ENCODE peak calls at places on chromosomes 4 and X, in eight cellular contexts. D, X, W, Y, B, M, V and I are unnamed samples.

GRCh38 chr4:90845777-90846176 is 718.6 kb downstream of the CCSER1 start:
- DNase-seq in B (no peak), M (no peak), V (no peak), W (no peak), X (no peak), D (peak; percentile 17), Y (no peak), I (no peak)

GRCh38 chr4:145679520-145679919 is 426 bp upstream of the C4orf51 start:
- DNase-seq in D (peak; percentile 95), W (peak; percentile 32), Y (peak; percentile 50), M (no peak), X (no peak), B (no peak), V (peak; percentile 40), I (peak; percentile 22)

GRCh38 chr4:102612824-102613366 is 111.7 kb downstream of the NFKB1 start:
- DNase-seq in V (no peak), B (peak; percentile 18), M (no peak), D (no peak), W (no peak), X (no peak), Y (peak; percentile 76), I (peak; percentile 76)

GRCh38 chrX:104315555-104315954 is 60.8 kb upstream of the ESX1 start:
- DNase-seq in B (no peak), Y (peak; percentile 59), X (no peak), W (no peak), D (peak; percentile 79), V (no peak), M (no peak), I (peak; percentile 44)

GRCh38 chr4:90689739-90690138 is 562.5 kb downstream of the CCSER1 start:
- DNase-seq in X (no peak), M (no peak), B (no peak), Y (peak; percentile 85), V (no peak), W (no peak), D (no peak), I (peak; percentile 96)

GRCh38 chr4:86291180-86291579 is 68.7 kb downstream of the MAPK10 start:
- DNase-seq in M (no peak), D (no peak), W (no peak), B (no peak), V (no peak), Y (no peak), X (no peak), I (no peak)

GRCh38 chr4:5809216-5809776 is 83.6 kb downstream of the CRMP1 start:
- DNase-seq in B (no peak), V (no peak), D (peak; percentile 63), W (no peak), X (no peak), M (no peak), Y (no peak), I (no peak)

GRCh38 chr4:33369366-33369899 is 2649.3 kb downstream of the PCDH7 start:
- DNase-seq in B (no peak), D (peak; percentile 90), M (no peak), V (no peak), W (no peak), X (no peak), Y (peak; percentile 0), I (peak; percentile 25)

GRCh38 chr4:53937918-53938317 is 126.5 kb downstream of the CHIC2 start:
- DNase-seq in M (no peak), X (no peak), B (no peak), W (no peak), V (no peak), Y (peak; percentile 39), D (peak; percentile 96), I (no peak)

GRCh38 chrX:128781506-128781905 is 729.3 kb upstream of the ACTRT1 start:
- DNase-seq in X (no peak), M (no peak), Y (no peak), W (peak; percentile 68), D (no peak), V (peak; percentile 14), B (no peak), I (no peak)

GRCh38 chr4:41060352-41061318 is 153.7 kb downstream of the APBB2 start:
- DNase-seq in X (no peak), V (no peak), B (no peak), Y (no peak), W (no peak), M (no peak), D (no peak), I (no peak)

GRCh38 chrX:65643046-65643785 is 24.2 kb upstream of the MSN start:
- DNase-seq in M (no peak), X (no peak), W (no peak), V (peak; percentile 15), D (peak; percentile 63), Y (peak; percentile 35), B (no peak), I (peak; percentile 74)

GRCh38 chr4:1716065-1716945 is 4.2 kb upstream of the SLBP start:
- DNase-seq in M (no peak), W (no peak), D (no peak), Y (no peak), B (no peak), V (no peak), X (no peak), I (no peak)

GRCh38 chr4:89247951-89248350 is 59.6 kb downstream of the GPRIN3 start:
- DNase-seq in Y (no peak), X (no peak), M (no peak), D (no peak), V (peak; percentile 61), B (no peak), W (peak; percentile 69), I (no peak)

GRCh38 chr4:77052352-77052751 is 23.4 kb downstream of the CCNI start:
- DNase-seq in Y (peak; percentile 46), X (no peak), D (peak; percentile 44), M (peak; percentile 31), W (peak; percentile 67), B (peak; percentile 54), V (peak; percentile 56), I (no peak)

DNA sequence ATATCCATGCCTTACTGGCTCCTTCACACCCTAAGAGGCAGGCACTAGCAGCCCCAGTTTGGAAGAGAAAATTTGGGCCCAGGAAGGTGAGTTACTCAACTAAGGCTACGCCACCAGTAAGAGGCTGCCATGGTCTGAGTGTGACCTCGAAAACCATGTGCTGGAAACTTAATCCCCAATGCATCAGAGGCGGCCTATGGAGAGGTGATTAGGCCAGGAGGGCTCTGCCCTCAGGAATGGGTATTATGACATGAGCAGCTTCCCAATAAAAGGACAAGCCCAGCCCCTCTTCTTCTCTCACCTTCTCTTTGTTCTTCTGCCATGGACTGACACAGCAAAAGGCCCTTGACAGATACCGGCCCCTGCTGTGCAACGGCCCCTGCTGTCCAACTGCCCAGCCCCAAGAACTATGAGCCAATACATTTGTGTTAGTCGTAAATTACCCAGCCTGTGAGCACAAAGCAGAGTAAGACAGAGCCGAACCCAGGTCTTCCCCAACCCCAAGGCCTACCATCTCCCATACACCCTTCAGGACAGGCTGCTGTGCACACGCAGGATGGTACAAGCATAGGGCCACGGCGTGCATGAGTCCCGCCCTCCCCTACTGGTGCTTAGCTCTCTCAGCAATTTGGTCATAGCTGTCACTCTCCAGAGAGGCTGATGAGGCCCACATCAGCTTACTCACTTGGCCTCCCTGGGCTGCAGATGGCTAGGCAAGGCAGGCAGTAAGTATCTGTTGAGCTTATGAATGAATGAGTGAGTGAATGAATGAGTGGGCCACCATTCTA is 14.2 kb downstream of the WDR1 start:
- DNase-seq in D (peak; percentile 57), M (no peak), W (peak; percentile 82), Y (no peak), B (no peak), X (no peak), V (no peak), I (no peak)
- H3K27ac ChIP-seq in D (peak overlapping the region; percentile 43), M (peak overlapping the region; percentile 82), W (peak overlapping the region; percentile 89), Y (no peak overlapping the region), B (peak overlapping the region; percentile 50), X (peak overlapping the region; percentile 84), V (no peak overlapping the region), I (no peak overlapping the region)

DNA sequence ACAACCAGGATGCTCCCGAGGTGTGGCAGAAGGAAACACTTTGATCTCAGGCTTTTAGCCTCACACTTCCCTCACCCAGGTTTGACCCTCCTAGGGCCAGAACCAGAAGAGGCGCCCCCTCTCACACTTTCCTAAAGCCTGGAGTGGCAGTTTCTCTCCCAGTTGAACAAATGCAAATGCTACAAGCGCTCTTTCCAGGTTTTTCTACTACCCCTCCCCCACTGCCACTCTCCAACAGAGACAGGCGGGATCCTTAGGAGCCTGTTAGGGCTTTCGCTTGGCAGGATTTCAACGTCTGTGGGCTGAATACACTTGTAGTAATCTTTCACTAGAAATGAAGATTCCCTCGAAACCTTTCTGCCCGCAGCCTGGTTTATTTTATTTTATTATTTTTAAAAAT is 2.4 kb downstream of the TSC22D3 start:
- DNase-seq in W (no peak), B (no peak), X (no peak), M (no peak), V (peak; percentile 47), Y (no peak), D (no peak), I (no peak)
- TF ChIP-seq CTCF in W (no peak), B (no peak), X (no peak), M (no peak), V (no peak), Y (no peak), D (no peak), I (no peak)

GRCh38 chrX:72317139-72317538 is 11.4 kb upstream of the CITED1 start:
- DNase-seq in Y (no peak), D (no peak), V (no peak), W (no peak), X (no peak), B (no peak), M (no peak), I (no peak)
- H3K27ac ChIP-seq in Y (no peak overlapping the region), D (no peak overlapping the region), V (no peak overlapping the region), W (no peak overlapping the region), X (no peak overlapping the region), B (no peak overlapping the region), M (no peak overlapping the region), I (no peak overlapping the region)

GRCh38 chr4:27692098-27692679 is 831.5 kb downstream of the STIM2 start:
- DNase-seq in B (no peak), W (peak; percentile 29), M (no peak), D (peak; percentile 8), X (no peak), Y (peak; percentile 32), V (peak; percentile 11), I (peak; percentile 25)
- TF ChIP-seq CTCF in B (no peak), W (peak; percentile 82), M (no peak), D (peak; percentile 36), X (no peak), Y (peak; percentile 66), V (peak; percentile 28), I (peak; percentile 72)

DNA sequence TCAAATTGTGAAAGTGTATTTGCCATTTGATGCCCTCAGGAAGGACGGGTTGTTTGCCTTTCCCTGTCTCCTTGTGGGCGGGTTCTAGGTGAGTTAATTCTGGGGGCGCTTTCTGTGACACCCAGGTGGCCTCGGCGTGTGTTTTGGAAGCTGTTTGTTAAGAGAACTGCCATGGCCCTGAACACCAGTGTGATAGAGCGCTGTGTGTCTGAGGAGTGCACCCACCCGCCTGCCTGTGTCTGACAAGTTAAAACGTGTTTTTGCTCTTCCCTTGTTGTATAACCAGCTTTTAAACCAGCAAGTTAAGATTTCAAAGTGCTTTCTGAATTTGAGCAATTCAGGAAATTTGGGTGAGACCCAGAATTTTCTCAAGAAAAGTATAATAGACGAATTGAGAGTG is 55.3 kb upstream of the HGFAC start:
- DNase-seq in D (no peak), B (no peak), X (no peak), Y (peak; percentile 75), W (no peak), V (no peak), M (no peak), I (peak; percentile 51)
- H3K27ac ChIP-seq in D (no peak overlapping the region), B (no peak overlapping the region), X (peak overlapping the region; percentile 87), Y (peak overlapping the region; percentile 83), W (no peak overlapping the region), V (no peak overlapping the region), M (peak overlapping the region; percentile 87), I (peak overlapping the region; percentile 98)

GRCh38 chr4:144562019-144562740 is 83.8 kb upstream of the HHIP start:
- DNase-seq in Y (no peak), M (no peak), B (no peak), X (no peak), D (no peak), W (peak; percentile 46), V (peak; percentile 25), I (no peak)
- TF ChIP-seq CTCF in Y (peak; percentile 16), M (no peak), B (no peak), X (no peak), D (no peak), W (peak; percentile 36), V (no peak), I (peak; percentile 24)